ENCODE peak calls at places on chromosomes 13 and 19, in four cellular contexts. I is IMR-90, K is H9, A is mesenchymal stem cell. Q is an unnamed sample.

GRCh38 chr13:58190578-58190977 is 559.0 kb downstream of the PCDH17 start:
- DNase-seq in I (no peak), K (no peak), A (no peak), Q (no peak)

GRCh38 chr19:40932008-40932959 is 50.3 kb upstream of the CYP2A7 start:
- DNase-seq in I (no peak), K (no peak), A (no peak), Q (no peak)

GRCh38 chr19:4108767-4109625 is 14.9 kb downstream of the MAP2K2 start:
- DNase-seq in I (no peak), K (no peak), A (no peak), Q (no peak)

GRCh38 chr19:55352040-55352439 is 2.5 kb downstream of the COX6B2 start:
- DNase-seq in I (no peak), K (no peak), A (no peak), Q (no peak)

GRCh38 chr13:113584870-113585671 is 518 bp downstream of the TFDP1 start:
- DNase-seq in I (no peak), K (peak; percentile 23), A (no peak), Q (no peak)

GRCh38 chr19:40663712-40664692 is 26.4 kb downstream of the NUMBL start:
- DNase-seq in I (peak; percentile 50), K (no peak), A (peak; percentile 63), Q (no peak)

GRCh38 chr13:98343461-98343860 is 166.4 kb upstream of the RNF113B start:
- DNase-seq in I (no peak), K (no peak), A (no peak), Q (no peak)

GRCh38 chr13:30375436-30375835 is 46.9 kb upstream of the UBE2L5 start:
- DNase-seq in I (no peak), K (no peak), A (no peak), Q (no peak)

GRCh38 chr19:799076-799881 is 2.0 kb downstream of the PTBP1 start:
- DNase-seq in I (peak; percentile 49), K (peak; percentile 54), A (peak; percentile 73), Q (peak; percentile 58)

GRCh38 chr19:12763100-12763499 is 11.5 kb downstream of the BEST2 start:
- DNase-seq in I (no peak), K (no peak), A (no peak), Q (no peak)

GRCh38 chr13:109333893-109334651 is 452.3 kb downstream of the IRS2 start:
- DNase-seq in I (no peak), K (no peak), A (no peak), Q (no peak)

GRCh38 chr19:3132971-3133792 is 2.7 kb upstream of the GNA15 start:
- DNase-seq in I (peak; percentile 21), K (peak; percentile 31), A (no peak), Q (no peak)

GRCh38 chr19:4534836-4535658 is at the start of gene PLIN5:
- DNase-seq in I (peak; percentile 26), K (peak; percentile 95), A (peak; percentile 38), Q (peak; percentile 85)

GRCh38 chr13:40376296-40376849 is 290.1 kb downstream of the FOXO1 start:
- DNase-seq in I (no peak), K (no peak), A (no peak), Q (no peak)

GRCh38 chr13:33678906-33679657 is 138.9 kb upstream of the RFC3 start:
- DNase-seq in I (peak; percentile 1), K (no peak), A (peak; percentile 66), Q (no peak)

GRCh38 chr19:38005224-38005614 is 98.2 kb downstream of the SIPA1L3 start:
- DNase-seq in I (no peak), K (no peak), A (no peak), Q (no peak)

GRCh38 chr13:107202371-107203023 is 634.6 kb upstream of the ARGLU1 start:
- DNase-seq in I (peak; percentile 61), K (no peak), A (peak; percentile 79), Q (no peak)

GRCh38 chr13:50387124-50387581 is 371.9 kb downstream of the KCNRG start:
- DNase-seq in I (peak; percentile 42), K (peak; percentile 72), A (peak; percentile 53), Q (peak; percentile 30)

GRCh38 chr13:45718992-45719391 is 16.9 kb downstream of the CBY2 start:
- DNase-seq in I (no peak), K (no peak), A (peak; percentile 24), Q (no peak)

GRCh38 chr13:35472308-35473008 is 4.0 kb downstream of the MAB21L1 start:
- DNase-seq in I (no peak), K (no peak), A (no peak), Q (no peak)

GRCh38 chr13:100473087-100473486 is 115.5 kb downstream of the GGACT start:
- DNase-seq in I (no peak), K (no peak), A (no peak), Q (peak; percentile 26)

GRCh38 chr13:70856706-70857105 is 748.5 kb upstream of the KLHL1 start:
- DNase-seq in I (no peak), K (no peak), A (no peak), Q (no peak)

GRCh38 chr19:19372656-19373416 is 32.6 kb upstream of the GATAD2A start:
- DNase-seq in I (peak; percentile 45), K (peak; percentile 72), A (peak; percentile 63), Q (no peak)

GRCh38 chr13:95643814-95644598 is 500 bp downstream of the DZIP1 start:
- DNase-seq in I (peak; percentile 35), K (peak; percentile 61), A (peak; percentile 74), Q (no peak)

GRCh38 chr19:54462713-54463530 is 656 bp downstream of the LENG9 start:
- DNase-seq in I (peak; percentile 46), K (peak; percentile 81), A (peak; percentile 74), Q (peak; percentile 59)

GRCh38 chr13:93413972-93414717 is 187.5 kb downstream of the GPC6 start:
- DNase-seq in I (peak; percentile 55), K (no peak), A (no peak), Q (no peak)

GRCh38 chr19:45470147-45471081 is 2.6 kb downstream of the FOSB start:
- DNase-seq in I (peak; percentile 67), K (no peak), A (peak; percentile 83), Q (no peak)

GRCh38 chr13:26019881-26020535 is 31.8 kb downstream of the SHISA2 start:
- DNase-seq in I (peak; percentile 63), K (no peak), A (peak; percentile 94), Q (no peak)

GRCh38 chr13:19685034-19685433 is 51.6 kb downstream of the MPHOSPH8 start:
- DNase-seq in I (no peak), K (no peak), A (no peak), Q (no peak)

GRCh38 chr19:18100710-18101109 is 3.1 kb downstream of the MAST3 start:
- DNase-seq in I (no peak), K (peak; percentile 95), A (no peak), Q (peak; percentile 58)

GRCh38 chr19:19418548-19419260 is 13.2 kb downstream of the GATAD2A start:
- DNase-seq in I (no peak), K (no peak), A (no peak), Q (no peak)

GRCh38 chr13:112958127-112958989 is 10.7 kb upstream of the MCF2L start:
- DNase-seq in I (no peak), K (no peak), A (no peak), Q (no peak)

GRCh38 chr13:101514695-101515275 is 62.3 kb downstream of the ITGBL1 start:
- DNase-seq in I (peak; percentile 68), K (no peak), A (peak; percentile 61), Q (peak; percentile 21)

GRCh38 chr13:99296270-99296865 is 10.8 kb downstream of the GPR183 start:
- DNase-seq in I (peak; percentile 24), K (no peak), A (no peak), Q (no peak)

GRCh38 chr19:51926426-51926783 is 867 bp upstream of the ZNF613 start:
- DNase-seq in I (no peak), K (no peak), A (no peak), Q (no peak)
- H3K9me3 ChIP-seq in I (peaks cover 18% of the 10 kb centered on the region), K (peaks cover 36% of the 10 kb centered on the region), A (peaks cover 37% of the 10 kb centered on the region), Q (peaks cover 11% of the 10 kb centered on the region)

GRCh38 chr19:42284641-42285341 is 15.7 kb downstream of the CIC start:
- DNase-seq in I (no peak), K (peak; percentile 35), A (peak; percentile 28), Q (peak; percentile 29)

GRCh38 chr19:42285988-42286348 is 16.0 kb upstream of the PRR19 start:
- DNase-seq in I (no peak), K (no peak), A (no peak), Q (no peak)

GRCh38 chr19:42286349-42287016 is 15.4 kb upstream of the PRR19 start:
- DNase-seq in I (peak; percentile 27), K (peak; percentile 24), A (no peak), Q (no peak)

GRCh38 chr19:42284066-42284501 is 15.0 kb downstream of the CIC start:
- DNase-seq in I (peak; percentile 71), K (no peak), A (peak; percentile 76), Q (peak; percentile 68)

DNA sequence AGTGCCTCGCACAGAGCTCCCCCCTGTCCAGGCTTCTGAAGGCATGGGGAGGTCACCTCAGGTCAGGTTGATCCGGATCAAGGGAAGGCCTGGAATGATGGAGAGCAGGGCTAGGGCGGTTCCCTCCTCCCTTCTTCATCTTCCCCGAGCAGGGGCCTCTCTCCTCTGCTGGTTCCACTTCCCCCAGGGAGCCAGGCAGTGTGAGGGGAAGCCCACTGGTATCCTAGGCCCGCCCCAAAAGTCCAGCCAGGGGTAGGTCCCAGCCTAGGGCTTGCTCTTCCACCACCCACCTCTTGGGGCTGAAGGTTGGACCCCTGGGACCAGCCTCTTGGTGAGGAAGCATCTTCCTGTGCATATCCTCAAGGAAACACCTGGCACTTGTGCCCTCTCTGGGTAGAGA is 16.4 kb upstream of the PRR19 start:
- DNase-seq in I (no peak), K (peak; percentile 24), A (no peak), Q (no peak)
- H3K4me1 ChIP-seq in I (peaks cover 39% of the 10 kb centered on the region), K (peaks cover 8% of the 10 kb centered on the region), A (peaks cover 45% of the 10 kb centered on the region), Q (peaks cover 38% of the 10 kb centered on the region)

DNA sequence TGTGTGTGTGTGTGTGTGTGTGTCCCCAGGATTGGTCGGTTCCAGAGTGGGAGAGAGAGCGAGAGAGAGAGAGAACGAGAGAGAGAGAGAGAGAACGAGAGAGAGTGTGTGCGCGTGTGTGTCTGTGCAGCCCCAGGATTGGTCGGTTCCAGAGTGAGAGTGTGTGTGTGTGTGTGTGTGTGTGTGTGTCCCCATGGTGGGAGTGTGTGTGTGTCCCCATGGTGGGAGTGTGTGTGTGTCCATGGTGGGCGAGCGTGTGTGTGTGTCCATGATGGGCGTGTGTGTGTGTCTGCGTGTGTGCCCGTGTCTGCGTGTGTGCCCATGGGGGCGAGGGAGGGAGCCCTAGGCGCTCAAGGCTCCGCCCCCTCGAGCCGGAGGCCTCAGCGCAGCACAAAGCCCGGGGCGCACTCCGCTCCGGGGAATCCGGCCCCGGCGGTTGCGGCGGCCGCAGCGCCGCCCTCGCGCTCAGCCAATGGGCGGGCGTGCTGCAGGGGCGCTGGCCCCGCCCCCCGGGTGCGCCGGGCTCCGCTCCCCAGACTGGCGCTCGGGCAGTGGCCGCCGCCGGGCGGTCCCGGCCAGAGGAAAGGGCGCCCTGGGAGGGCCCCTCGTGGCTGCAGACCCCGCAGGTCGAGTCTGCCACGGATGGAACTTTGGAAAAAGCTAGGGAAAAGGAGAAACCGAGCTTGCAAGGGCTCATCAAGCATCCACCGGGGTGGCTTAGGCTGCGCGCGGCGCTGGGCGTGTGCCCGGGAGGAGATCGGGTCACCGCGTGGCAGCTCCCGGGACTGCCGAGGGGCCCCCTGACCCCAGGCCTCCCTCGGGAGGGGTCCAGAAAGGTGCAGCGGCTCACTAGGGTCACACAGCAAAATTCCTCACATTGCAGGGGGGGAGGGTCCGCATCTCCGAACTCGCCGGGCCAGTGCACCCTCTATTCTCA is 96.2 kb downstream of the INSR start:
- DNase-seq in I (peak; percentile 94), K (peak; percentile 91), A (peak; percentile 96), Q (peak; percentile 92)
- H3K18ac ChIP-seq in I (peak overlapping the region; percentile 38), K (peak overlapping the region; percentile 87), A (peak overlapping the region; percentile 95), Q (peak overlapping the region; percentile 92)

DNA sequence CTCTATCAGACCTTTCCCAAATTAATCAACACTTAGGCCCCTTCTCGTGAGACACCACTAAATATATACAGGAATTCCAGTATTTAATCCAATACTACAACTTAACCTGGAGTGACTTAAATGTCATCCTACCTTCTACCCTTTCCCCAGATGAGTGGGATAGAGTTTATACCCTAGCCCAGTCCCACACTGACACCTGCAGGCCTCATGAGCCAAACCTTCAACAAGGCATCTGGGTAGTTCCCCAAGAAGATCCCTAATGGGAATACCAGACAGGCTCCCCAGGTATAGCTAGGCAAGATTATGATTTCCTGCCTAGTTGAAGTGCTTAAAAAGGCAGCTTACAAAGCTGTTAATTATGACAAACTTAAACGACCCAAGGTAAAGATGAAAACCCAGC is 15.9 kb downstream of the ZNF83 start:
- DNase-seq in I (no peak), K (no peak), A (no peak), Q (no peak)
- H3K9me3 ChIP-seq in I (peaks cover 1% of the 10 kb centered on the region), K (no peaks in the 10 kb centered on the region), A (peaks cover 34% of the 10 kb centered on the region), Q (peaks cover 21% of the 10 kb centered on the region)